ENCODE peak calls at places on chromosomes 13 and 19, in nine cellular contexts. S is keratinocyte; K is pancreas; L is astrocyte; T is HCT116; Q is left lung; P is CD4-positive, CD25-positive, alpha-beta regulatory T cell; M is gastrocnemius medialis; Z is stomach. R is an unnamed sample.

GRCh38 chr13:99086869-99087129 is 108.9 kb upstream of the DOCK9 start:
- DNase-seq in S (no peak), K (no peak), L (peak; percentile 18), T (no peak), Q (peak; percentile 41), P (peak; percentile 53), M (no peak), Z (no peak), R (no peak)

GRCh38 chr13:48078251-48078656 is 16.6 kb downstream of the MED4 start:
- DNase-seq in S (no peak), K (no peak), L (no peak), T (peak; percentile 13), Q (no peak), P (peak; percentile 73), M (no peak), Z (no peak), R (no peak)

GRCh38 chr19:46181386-46181774 is 33.3 kb downstream of the IGFL2 start:
- DNase-seq in S (no peak), K (no peak), L (peak; percentile 75), T (no peak), Q (no peak), P (peak; percentile 2), M (no peak), Z (no peak), R (no peak)

GRCh38 chr13:66994097-66994496 is 236.0 kb downstream of the PCDH9 start:
- DNase-seq in S (no peak), K (peak; percentile 72), L (peak; percentile 72), T (no peak), Q (peak; percentile 60), P (peak; percentile 7), M (no peak), Z (peak; percentile 61), R (peak; percentile 78)

GRCh38 chr13:99743079-99743478 is 228.5 kb downstream of the ZIC5 start:
- DNase-seq in S (no peak), K (no peak), L (no peak), T (no peak), Q (no peak), P (no peak), M (no peak), Z (no peak), R (no peak)

GRCh38 chr19:31272707-31273106 is 76.5 kb downstream of the TSHZ3 start:
- DNase-seq in S (no peak), K (no peak), L (no peak), T (no peak), Q (no peak), P (no peak), M (no peak), Z (no peak), R (peak; percentile 37)

GRCh38 chr13:24619302-24619701 is 60.9 kb upstream of the ATP12A start:
- DNase-seq in S (no peak), K (no peak), L (no peak), T (no peak), Q (no peak), P (no peak), M (no peak), Z (no peak), R (no peak)

GRCh38 chr13:78659450-78660110 is 625 bp upstream of the OBI1 start:
- DNase-seq in S (no peak), K (no peak), L (no peak), T (no peak), Q (no peak), P (no peak), M (no peak), Z (no peak), R (no peak)

GRCh38 chr13:38674208-38674607 is 12.7 kb upstream of the FREM2 start:
- DNase-seq in S (no peak), K (no peak), L (no peak), T (no peak), Q (no peak), P (no peak), M (no peak), Z (no peak), R (no peak)

GRCh38 chr13:60328073-60328472 is 68.9 kb upstream of the TDRD3 start:
- DNase-seq in S (no peak), K (no peak), L (no peak), T (no peak), Q (no peak), P (no peak), M (no peak), Z (no peak), R (no peak)

GRCh38 chr13:77584111-77584510 is 48.6 kb downstream of the SCEL start:
- DNase-seq in S (no peak), K (no peak), L (no peak), T (no peak), Q (no peak), P (no peak), M (no peak), Z (no peak), R (no peak)

GRCh38 chr19:55474269-55475265 is 1.9 kb upstream of the ZNF628 start:
- DNase-seq in S (no peak), K (no peak), L (peak; percentile 89), T (no peak), Q (no peak), P (no peak), M (no peak), Z (no peak), R (no peak)

GRCh38 chr13:21703846-21704245 is 33.0 kb downstream of the FGF9 start:
- DNase-seq in S (no peak), K (no peak), L (no peak), T (no peak), Q (no peak), P (no peak), M (no peak), Z (no peak), R (no peak)

GRCh38 chr13:94318418-94318817 is 161.1 kb downstream of the DCT start:
- DNase-seq in S (no peak), K (no peak), L (peak; percentile 50), T (no peak), Q (no peak), P (no peak), M (no peak), Z (no peak), R (no peak)

GRCh38 chr19:17902701-17903100 is 30.1 kb upstream of the CCDC124 start:
- DNase-seq in S (peak; percentile 25), K (no peak), L (peak; percentile 32), T (no peak), Q (no peak), P (no peak), M (no peak), Z (no peak), R (no peak)

GRCh38 chr19:10764340-10764894 is 46.5 kb downstream of the DNM2 start:
- DNase-seq in S (no peak), K (no peak), L (no peak), T (no peak), Q (no peak), P (no peak), M (no peak), Z (peak; percentile 65), R (no peak)

GRCh38 chr13:100458673-100459072 is 129.9 kb downstream of the GGACT start:
- DNase-seq in S (no peak), K (no peak), L (no peak), T (no peak), Q (no peak), P (no peak), M (no peak), Z (no peak), R (no peak)

GRCh38 chr13:24148414-24149305 is 11.9 kb upstream of the SPATA13 start:
- DNase-seq in S (peak; percentile 87), K (peak; percentile 57), L (peak; percentile 98), T (peak; percentile 96), Q (peak; percentile 56), P (no peak), M (no peak), Z (peak; percentile 70), R (no peak)

GRCh38 chr19:38676878-38677646 is 29.6 kb downstream of the ACTN4 start:
- DNase-seq in S (no peak), K (no peak), L (no peak), T (no peak), Q (no peak), P (no peak), M (no peak), Z (no peak), R (peak; percentile 30)

GRCh38 chr13:59746291-59746962 is 417.3 kb downstream of the DIAPH3 start:
- DNase-seq in S (no peak), K (no peak), L (peak; percentile 79), T (no peak), Q (no peak), P (no peak), M (no peak), Z (no peak), R (no peak)

GRCh38 chr13:26628706-26629105 is 71.2 kb downstream of the WASF3 start:
- DNase-seq in S (no peak), K (no peak), L (peak; percentile 10), T (no peak), Q (no peak), P (no peak), M (no peak), Z (no peak), R (no peak)

GRCh38 chr13:21069561-21070004 is 8.2 kb upstream of the LATS2 start:
- DNase-seq in S (peak; percentile 44), K (no peak), L (peak; percentile 97), T (no peak), Q (peak; percentile 62), P (no peak), M (peak; percentile 38), Z (no peak), R (no peak)

GRCh38 chr13:108266316-108266936 is 3.1 kb upstream of the TNFSF13B start:
- DNase-seq in S (no peak), K (no peak), L (no peak), T (no peak), Q (no peak), P (peak; percentile 57), M (no peak), Z (no peak), R (no peak)
- H3K4me3 ChIP-seq in S (no peak overlapping the region), K (no peak overlapping the region), L (no peak overlapping the region), T (no peak overlapping the region), Q (no peak overlapping the region), P (peak overlapping the region; percentile 61), M (no peak overlapping the region), Z (no peak overlapping the region), R (no peak overlapping the region)

GRCh38 chr19:4682417-4683200 is 12.5 kb upstream of the MYDGF start:
- DNase-seq in S (no peak), K (no peak), L (no peak), T (no peak), Q (no peak), P (no peak), M (no peak), Z (no peak), R (no peak)
- H3K36me3 ChIP-seq in S (peaks cover 51% of the 10 kb centered on the region), K (peaks cover 10% of the 10 kb centered on the region), L (peaks cover 24% of the 10 kb centered on the region), T (no peaks in the 10 kb centered on the region), Q (peaks cover 97% of the 10 kb centered on the region), P (peaks cover 23% of the 10 kb centered on the region), M (no peaks in the 10 kb centered on the region), Z (peaks cover 100% of the 10 kb centered on the region), R (peaks cover 2% of the 10 kb centered on the region)

DNA sequence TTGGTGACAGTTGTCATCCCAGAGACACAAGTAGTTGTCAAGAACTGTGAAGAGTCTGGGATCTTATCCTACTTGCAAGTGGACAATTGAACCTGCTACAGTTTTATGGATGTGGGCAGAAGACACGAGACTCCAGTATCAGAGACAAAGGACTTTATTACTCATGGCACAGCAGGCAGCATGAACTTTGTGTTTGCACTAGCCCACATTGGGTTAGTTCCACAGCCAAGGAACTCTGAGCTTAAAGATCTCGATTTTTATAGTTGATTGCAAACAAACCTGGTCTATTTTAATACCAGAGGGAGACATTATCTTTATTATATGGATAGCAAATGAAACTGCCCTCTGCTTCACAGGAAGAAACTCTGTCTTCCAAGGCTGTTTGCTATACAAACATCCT is 16.0 kb upstream of the TPM4 start:
- DNase-seq in S (no peak), K (no peak), L (no peak), T (no peak), Q (no peak), P (no peak), M (no peak), Z (no peak), R (no peak)
- H3K4me3 ChIP-seq in S (no peak overlapping the region), K (no peak overlapping the region), L (no peak overlapping the region), T (no peak overlapping the region), Q (no peak overlapping the region), P (no peak overlapping the region), M (no peak overlapping the region), Z (no peak overlapping the region), R (no peak overlapping the region)

GRCh38 chr19:4585556-4585955 is 26.1 kb upstream of the SEMA6B start:
- DNase-seq in S (no peak), K (no peak), L (no peak), T (no peak), Q (no peak), P (no peak), M (no peak), Z (no peak), R (no peak)
- H3K36me3 ChIP-seq in S (no peaks in the 10 kb centered on the region), K (no peaks in the 10 kb centered on the region), L (no peaks in the 10 kb centered on the region), T (no peaks in the 10 kb centered on the region), Q (no peaks in the 10 kb centered on the region), P (no peaks in the 10 kb centered on the region), M (no peaks in the 10 kb centered on the region), Z (no peaks in the 10 kb centered on the region), R (no peaks in the 10 kb centered on the region)

R was measured in aorta.